ENCODE peak calls at places on chromosomes 16 and 17, in eight cellular contexts. B is ureter, U is Caki2, Y is RWPE1, A is iris pigment epithelial cell, O is uterus, K is A673, E is NCI-H1105 treated with DMSO at 0.1 percent for 48 hours. N is an unnamed sample.

GRCh38 chr17:18043491-18043890 is 4.3 kb downstream of the GID4 start:
- DNase-seq in B (no peak), U (no peak), Y (no peak), A (peak), O (no peak), K (peak), E (no peak), N (peak)

GRCh38 chr17:73288534-73289302 is 23.1 kb downstream of the CDC42EP4 start:
- DNase-seq in B (peak), U (peak), Y (no peak), A (no peak), O (no peak), K (no peak), E (no peak), N (no peak)

GRCh38 chr17:58284613-58285421 is 4.1 kb upstream of the MPO start:
- DNase-seq in B (peak), U (no peak), Y (no peak), A (no peak), O (no peak), K (peak), E (no peak), N (no peak)

GRCh38 chr16:85104821-85105391 is 7.4 kb downstream of the CIBAR2 start:
- DNase-seq in B (no peak), U (no peak), Y (no peak), A (no peak), O (no peak), K (no peak), E (no peak), N (no peak)

GRCh38 chr17:46972346-46972745 is 6.7 kb downstream of the RPRML start:
- DNase-seq in B (no peak), U (no peak), Y (no peak), A (no peak), O (no peak), K (no peak), E (no peak), N (no peak)

GRCh38 chr16:31873556-31874353 is at the start of gene ZNF267:
- DNase-seq in B (peak), U (peak), Y (peak), A (peak), O (peak), K (peak), E (peak), N (peak)

GRCh38 chr16:24508614-24509013 is 30.8 kb upstream of the RBBP6 start:
- DNase-seq in B (no peak), U (no peak), Y (peak), A (peak), O (no peak), K (peak), E (peak), N (no peak)

GRCh38 chr17:22138861-22139469 is 446.6 kb downstream of the KCNJ18 start:
- DNase-seq in B (no peak), U (no peak), Y (no peak), A (no peak), O (no peak), K (no peak), E (no peak), N (peak)

GRCh38 chr17:2899911-2900310 is 103.7 kb downstream of the RAP1GAP2 start:
- DNase-seq in B (no peak), U (no peak), Y (no peak), A (no peak), O (no peak), K (no peak), E (peak), N (peak)

GRCh38 chr17:42348104-42348503 is 40.1 kb downstream of the STAT3 start:
- DNase-seq in B (no peak), U (no peak), Y (no peak), A (no peak), O (no peak), K (no peak), E (no peak), N (no peak)

GRCh38 chr17:42436401-42436800 is 13.3 kb upstream of the CAVIN1 start:
- DNase-seq in B (no peak), U (no peak), Y (peak), A (peak), O (peak), K (peak), E (no peak), N (no peak)

GRCh38 chr17:17757391-17757791 is 76.1 kb downstream of the RAI1 start:
- DNase-seq in B (no peak), U (no peak), Y (no peak), A (no peak), O (no peak), K (no peak), E (peak), N (no peak)

GRCh38 chr16:12176051-12176450 is 199.5 kb downstream of the SNX29 start:
- DNase-seq in B (no peak), U (no peak), Y (no peak), A (no peak), O (no peak), K (no peak), E (no peak), N (no peak)

GRCh38 chr16:81029930-81030604 is 5.6 kb upstream of the ATMIN start:
- DNase-seq in B (no peak), U (no peak), Y (no peak), A (no peak), O (no peak), K (no peak), E (no peak), N (no peak)

GRCh38 chr16:81680444-81681263 is 98.4 kb upstream of the PLCG2 start:
- DNase-seq in B (no peak), U (no peak), Y (no peak), A (no peak), O (no peak), K (no peak), E (no peak), N (no peak)

GRCh38 chr17:73268582-73269328 is 7.1 kb upstream of the CPSF4L start:
- DNase-seq in B (no peak), U (no peak), Y (no peak), A (no peak), O (no peak), K (no peak), E (no peak), N (no peak)

GRCh38 chr16:88618956-88619667 is 19.3 kb upstream of the IL17C start:
- DNase-seq in B (no peak), U (no peak), Y (no peak), A (no peak), O (no peak), K (no peak), E (no peak), N (no peak)